ENCODE peak calls at places on chromosomes 1 and 21, in ten cellular contexts. Y is neuronal stem cell; F is PC-3; T is aorta; M is CD4-positive, alpha-beta memory T cell; X is sigmoid colon; C is SJCRH30; G is esophagus squamous epithelium; V is ovary; L is GM23338. E is an unnamed sample.

GRCh38 chr1:17192394-17193221 is 12.3 kb upstream of the PADI1 start:
- DNase-seq in Y (no peak), F (no peak), T (no peak), M (no peak), X (no peak), C (no peak), G (no peak), V (no peak), L (no peak), E (no peak)

GRCh38 chr1:18481921-18482701 is 1.4 kb downstream of the KLHDC7A start:
- DNase-seq in Y (no peak), F (no peak), T (no peak), M (no peak), X (no peak), C (no peak), G (no peak), V (no peak), L (no peak), E (no peak)

GRCh38 chr1:158998781-158999161 is 10.9 kb upstream of the IFI16 start:
- DNase-seq in Y (peak; percentile 65), F (peak; percentile 80), T (peak; percentile 79), M (peak; percentile 71), X (peak; percentile 74), C (peak; percentile 47), G (no peak), V (peak; percentile 70), L (peak; percentile 77), E (no peak)

GRCh38 chr1:166840309-166841302 is 1.3 kb downstream of the POGK start:
- DNase-seq in Y (no peak), F (peak; percentile 24), T (no peak), M (no peak), X (no peak), C (no peak), G (no peak), V (no peak), L (no peak), E (no peak)

GRCh38 chr1:24382165-24382577 is 31.4 kb downstream of the STPG1 start:
- DNase-seq in Y (no peak), F (no peak), T (no peak), M (no peak), X (no peak), C (no peak), G (no peak), V (no peak), L (no peak), E (no peak)

GRCh38 chr1:169509354-169509753 is 23.6 kb upstream of the SLC19A2 start:
- DNase-seq in Y (no peak), F (no peak), T (no peak), M (no peak), X (no peak), C (no peak), G (no peak), V (no peak), L (no peak), E (no peak)

GRCh38 chr21:21163904-21164303 is 165.7 kb downstream of the NCAM2 start:
- DNase-seq in Y (peak; percentile 31), F (peak; percentile 72), T (no peak), M (peak; percentile 18), X (peak; percentile 70), C (peak; percentile 34), G (no peak), V (peak; percentile 19), L (peak; percentile 78), E (no peak)

GRCh38 chr1:22641906-22642636 is 1.4 kb upstream of the C1QC start:
- DNase-seq in Y (peak; percentile 68), F (peak; percentile 69), T (peak; percentile 89), M (peak; percentile 45), X (peak; percentile 88), C (peak; percentile 79), G (no peak), V (peak; percentile 84), L (peak; percentile 88), E (no peak)

GRCh38 chr1:156584813-156585212 is 5.3 kb downstream of the TTC24 start:
- DNase-seq in Y (no peak), F (peak; percentile 38), T (no peak), M (no peak), X (no peak), C (peak; percentile 17), G (no peak), V (no peak), L (peak; percentile 87), E (no peak)

GRCh38 chr1:818611-819291 is 105.0 kb upstream of the SAMD11 start:
- DNase-seq in Y (no peak), F (no peak), T (no peak), M (no peak), X (peak; percentile 67), C (no peak), G (no peak), V (no peak), L (no peak), E (no peak)

GRCh38 chr1:151606384-151606783 is 5.5 kb upstream of the SNX27 start:
- DNase-seq in Y (no peak), F (peak; percentile 99), T (no peak), M (no peak), X (no peak), C (no peak), G (no peak), V (no peak), L (no peak), E (no peak)

GRCh38 chr1:178220094-178220493 is 126.2 kb downstream of the RASAL2 start:
- DNase-seq in Y (no peak), F (peak; percentile 63), T (no peak), M (no peak), X (no peak), C (no peak), G (no peak), V (no peak), L (no peak), E (no peak)

GRCh38 chr1:93847811-93848288 is 31.2 kb downstream of the DNTTIP2 start:
- DNase-seq in Y (peak; percentile 59), F (peak; percentile 66), T (peak; percentile 80), M (peak; percentile 71), X (peak; percentile 85), C (peak; percentile 82), G (no peak), V (peak; percentile 74), L (peak; percentile 88), E (peak; percentile 61)

GRCh38 chr1:156591181-156591431 is 470 bp upstream of the NAXE start:
- DNase-seq in Y (no peak), F (no peak), T (no peak), M (no peak), X (no peak), C (no peak), G (no peak), V (no peak), L (peak; percentile 46), E (no peak)

GRCh38 chr1:26981146-26981846 is 12.2 kb upstream of the TRNP1 start:
- DNase-seq in Y (no peak), F (no peak), T (no peak), M (no peak), X (no peak), C (no peak), G (no peak), V (no peak), L (no peak), E (no peak)

GRCh38 chr1:160610584-160611242 is 31.4 kb upstream of the CD84 start:
- DNase-seq in Y (no peak), F (no peak), T (no peak), M (no peak), X (no peak), C (no peak), G (no peak), V (no peak), L (no peak), E (no peak)
- H3K27ac ChIP-seq in Y (no peak overlapping the region), F (no peak overlapping the region), T (no peak overlapping the region), M (no peak overlapping the region), X (no peak overlapping the region), C (no peak overlapping the region), G (no peak overlapping the region), V (no peak overlapping the region), L (no peak overlapping the region), E (no peak overlapping the region)

DNA sequence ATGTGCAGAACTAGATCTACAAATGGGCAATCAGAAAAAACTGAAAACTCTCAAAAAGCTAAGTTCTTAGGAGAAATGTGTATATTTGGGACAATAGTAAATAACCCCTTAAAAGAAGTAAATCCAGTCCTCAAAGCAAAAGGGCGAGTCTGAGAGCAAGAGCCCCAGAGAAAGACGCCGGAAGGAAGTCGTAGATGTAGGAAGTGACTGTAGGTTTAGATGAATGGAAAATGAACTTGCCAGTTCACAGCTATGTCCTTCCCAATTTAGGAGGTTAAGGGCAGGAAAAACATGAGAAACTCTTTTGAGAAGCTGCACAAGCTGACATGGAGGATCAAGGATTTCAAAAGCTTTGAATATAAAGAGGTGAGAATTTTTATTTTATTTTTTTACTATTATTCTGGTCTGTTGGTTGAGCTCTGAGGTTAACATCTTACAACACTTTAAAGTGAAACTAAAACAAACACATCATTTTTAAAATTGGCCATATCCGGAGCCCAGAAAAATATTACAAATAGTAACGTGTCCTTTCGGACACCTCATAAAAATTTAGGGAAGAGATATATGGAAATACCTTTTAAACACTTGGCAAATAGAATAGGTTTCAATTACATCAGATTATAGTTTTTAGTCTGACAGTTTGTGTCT is 1178.6 kb downstream of the MRPL39 start:
- DNase-seq in Y (no peak), F (no peak), T (no peak), M (peak; percentile 3), X (no peak), C (no peak), G (no peak), V (no peak), L (no peak), E (no peak)
- H3K27ac ChIP-seq in Y (no peak overlapping the region), F (no peak overlapping the region), T (no peak overlapping the region), M (no peak overlapping the region), X (no peak overlapping the region), C (no peak overlapping the region), G (no peak overlapping the region), V (no peak overlapping the region), L (no peak overlapping the region), E (no peak overlapping the region)

DNA sequence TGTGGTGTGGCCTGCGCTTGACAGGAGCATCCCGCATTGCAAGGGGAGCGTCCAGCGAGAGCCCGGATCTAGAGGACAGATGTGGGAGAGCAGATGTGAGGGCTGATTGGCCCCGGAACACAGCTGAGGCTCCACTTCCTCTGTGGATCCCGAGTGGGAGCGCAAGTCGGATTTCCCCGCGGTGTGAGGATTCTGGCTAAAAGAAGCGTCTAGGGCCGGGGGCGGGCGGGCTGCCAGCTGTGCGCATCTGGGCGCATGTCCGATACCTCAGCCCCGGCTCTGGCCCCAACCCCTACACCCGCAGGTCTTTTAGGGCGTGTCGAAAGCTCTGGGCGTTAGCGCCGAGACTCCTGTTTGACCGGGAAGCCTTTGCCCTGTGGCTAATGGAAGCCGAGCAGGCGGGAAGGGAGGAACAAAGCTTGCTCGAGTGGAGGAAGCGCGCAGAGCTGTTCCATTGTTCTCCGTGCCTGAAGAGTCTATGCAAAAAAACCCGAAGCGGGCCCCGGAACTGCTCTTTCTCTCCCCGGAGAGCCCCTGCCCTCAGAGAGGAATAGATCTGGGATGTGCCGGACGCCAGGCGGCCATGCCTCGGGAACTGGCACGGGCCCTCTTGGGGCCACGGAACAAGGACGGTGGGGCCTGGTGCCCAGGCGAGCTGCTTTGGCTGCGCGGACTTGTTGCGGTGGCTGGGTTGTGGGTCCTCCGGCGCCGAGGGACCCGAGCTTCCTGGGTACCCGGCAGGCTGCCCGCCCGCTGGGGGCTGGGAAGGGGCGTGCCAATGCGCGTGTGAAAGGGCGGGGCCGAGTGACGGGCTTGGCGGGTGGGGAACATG is 111.1 kb downstream of the NAV1 start:
- DNase-seq in Y (peak; percentile 56), F (peak; percentile 22), T (peak; percentile 87), M (no peak), X (peak; percentile 93), C (no peak), G (no peak), V (peak; percentile 81), L (peak; percentile 92), E (peak; percentile 89)
- H3K27ac ChIP-seq in Y (no peak overlapping the region), F (no peak overlapping the region), T (no peak overlapping the region), M (no peak overlapping the region), X (peak overlapping the region; percentile 75), C (no peak overlapping the region), G (peak overlapping the region; percentile 67), V (peak overlapping the region; percentile 45), L (no peak overlapping the region), E (peak overlapping the region; percentile 51)

GRCh38 chr1:41673355-41673754 is 188.9 kb upstream of the EDN2 start:
- DNase-seq in Y (no peak), F (no peak), T (no peak), M (peak; percentile 63), X (no peak), C (peak; percentile 47), G (no peak), V (no peak), L (no peak), E (no peak)
- H3K27ac ChIP-seq in Y (no peak overlapping the region), F (no peak overlapping the region), T (no peak overlapping the region), M (peak overlapping the region; percentile 57), X (no peak overlapping the region), C (peak overlapping the region; percentile 86), G (no peak overlapping the region), V (no peak overlapping the region), L (no peak overlapping the region), E (peak overlapping the region; percentile 90)